ENCODE peak calls at places on chromosomes 2 and 18, in eight cellular contexts. F, K, G, V, W, T, B and I are unnamed samples.

GRCh38 chr2:203798296-203799157 is 69.0 kb upstream of the CTLA4 start:
- DNase-seq in F (no peak), V (no peak), W (no peak), G (no peak), B (no peak), K (no peak), T (no peak), I (no peak)

GRCh38 chr2:144524190-144524957 is 4.5 kb upstream of the ZEB2 start:
- DNase-seq in K (peak; percentile 53), T (peak; percentile 73), V (peak; percentile 78), W (peak; percentile 72), G (no peak), B (no peak), F (no peak), I (peak; percentile 88)

GRCh38 chr2:149827585-149828156 is 240.1 kb upstream of the MMADHC start:
- DNase-seq in K (no peak), T (no peak), G (no peak), F (no peak), B (no peak), V (no peak), W (no peak), I (no peak)

GRCh38 chr2:181762000-181762399 is 81.7 kb upstream of the NEUROD1 start:
- DNase-seq in V (no peak), T (no peak), W (no peak), G (no peak), F (no peak), B (no peak), K (no peak), I (no peak)

GRCh38 chr2:110873056-110873502 is 140.7 kb downstream of the ACOXL start:
- DNase-seq in F (no peak), T (no peak), K (no peak), V (no peak), W (no peak), B (no peak), G (no peak), I (no peak)

GRCh38 chr2:224780096-224780495 is 63.9 kb upstream of the CCDC195 start:
- DNase-seq in T (no peak), G (no peak), F (no peak), B (no peak), W (no peak), V (no peak), K (no peak), I (no peak)

GRCh38 chr2:81650048-81650971 is 1345.8 kb upstream of the LRRTM1 start:
- DNase-seq in W (no peak), K (no peak), F (peak; percentile 28), G (peak; percentile 3), T (no peak), B (no peak), V (no peak), I (no peak)

GRCh38 chr2:168119519-168120141 is 127.8 kb downstream of the STK39 start:
- DNase-seq in W (no peak), F (no peak), B (peak; percentile 58), V (peak; percentile 74), G (no peak), K (no peak), T (no peak), I (peak; percentile 74)

GRCh38 chr2:237059155-237059875 is 26.4 kb upstream of the COPS8 start:
- DNase-seq in K (no peak), B (no peak), T (no peak), G (no peak), V (no peak), F (no peak), W (no peak), I (no peak)

GRCh38 chr2:180524458-180524857 is 455.9 kb upstream of the UBE2E3 start:
- DNase-seq in V (no peak), T (no peak), K (no peak), B (no peak), F (no peak), G (no peak), W (no peak), I (peak; percentile 35)

GRCh38 chr2:63122921-63123320 is 72.3 kb downstream of the OTX1 start:
- DNase-seq in G (no peak), V (no peak), W (no peak), B (no peak), T (no peak), K (no peak), F (peak; percentile 66), I (no peak)

GRCh38 chr2:86275384-86275799 is 62.0 kb downstream of the REEP1 start:
- DNase-seq in V (no peak), B (no peak), T (no peak), W (no peak), G (no peak), K (no peak), F (no peak), I (no peak)

GRCh38 chr2:162072976-162073775 is 839 bp downstream of the DPP4 start:
- DNase-seq in K (peak; percentile 15), W (peak; percentile 31), B (no peak), T (peak; percentile 20), G (no peak), F (no peak), V (peak; percentile 15), I (peak; percentile 19)

GRCh38 chr2:219901155-219901554 is 273.7 kb downstream of the SLC4A3 start:
- DNase-seq in B (no peak), V (no peak), T (no peak), W (no peak), G (no peak), F (no peak), K (no peak), I (no peak)

GRCh38 chr2:36371963-36372391 is 16.4 kb downstream of the CRIM1 start:
- DNase-seq in V (no peak), T (no peak), K (no peak), F (peak; percentile 88), W (no peak), B (peak; percentile 73), G (peak; percentile 18), I (peak; percentile 71)

GRCh38 chr2:230668184-230668938 is 44.3 kb upstream of the CAB39 start:
- DNase-seq in W (peak; percentile 55), K (peak; percentile 55), B (no peak), V (peak; percentile 81), G (peak; percentile 35), T (peak; percentile 44), F (peak; percentile 94), I (peak; percentile 26)

GRCh38 chr2:230711224-230711623 is 1.4 kb upstream of the CAB39 start:
- DNase-seq in G (no peak), K (no peak), F (no peak), V (no peak), B (no peak), T (no peak), W (no peak), I (no peak)

GRCh38 chr2:172745636-172746035 is 10.0 kb downstream of the RAPGEF4 start:
- DNase-seq in K (no peak), F (no peak), G (no peak), W (no peak), V (no peak), T (no peak), B (no peak), I (no peak)

GRCh38 chr2:120262761-120263428 is 10.2 kb downstream of the RALB start:
- DNase-seq in G (no peak), F (peak; percentile 93), T (no peak), W (no peak), B (no peak), K (no peak), V (no peak), I (peak; percentile 40)

GRCh38 chr2:36785179-36785795 is 88.8 kb downstream of the VIT start:
- DNase-seq in K (peak; percentile 38), F (peak; percentile 63), G (peak; percentile 80), B (peak; percentile 65), V (peak; percentile 71), T (peak; percentile 27), W (peak; percentile 54), I (peak; percentile 69)

GRCh38 chr18:69854455-69854854 is 93.2 kb downstream of the CD226 start:
- DNase-seq in B (no peak), F (no peak), K (no peak), T (no peak), V (no peak), W (no peak), G (no peak), I (no peak)
- TF ChIP-seq CTCF in B (no peak), F (no peak), K (no peak), T (no peak), V (no peak), W (no peak), G (no peak), I (no peak)

GRCh38 chr2:20625491-20625919 is 25.4 kb downstream of the HS1BP3 start:
- DNase-seq in T (peak; percentile 14), W (peak; percentile 46), F (no peak), G (no peak), V (no peak), B (no peak), K (no peak), I (no peak)
- H3K4me1 ChIP-seq in T (peaks cover 77% of the 10 kb centered on the region), W (peaks cover 54% of the 10 kb centered on the region), F (no peaks in the 10 kb centered on the region), G (peaks cover 11% of the 10 kb centered on the region), V (peaks cover 10% of the 10 kb centered on the region), B (peaks cover 17% of the 10 kb centered on the region), K (peaks cover 31% of the 10 kb centered on the region), I (peaks cover 8% of the 10 kb centered on the region)

GRCh38 chr2:184598313-184599053 is at the start of gene ZNF804A:
- DNase-seq in B (no peak), K (peak; percentile 30), F (peak; percentile 4), W (peak; percentile 50), V (peak; percentile 68), G (peak; percentile 9), T (peak; percentile 47), I (peak; percentile 81)

GRCh38 chr2:184597996-184598312 is 375 bp upstream of the ZNF804A start:
- DNase-seq in T (no peak), K (peak; percentile 13), B (no peak), F (no peak), G (no peak), W (no peak), V (no peak), I (no peak)

GRCh38 chr2:184597571-184597980 is 753 bp upstream of the ZNF804A start:
- DNase-seq in V (peak; percentile 24), W (no peak), F (peak; percentile 13), G (no peak), B (no peak), K (no peak), T (peak; percentile 10), I (peak; percentile 68)

GRCh38 chr2:184599054-184599874 is 935 bp downstream of the ZNF804A start:
- DNase-seq in T (no peak), F (peak; percentile 7), K (no peak), V (no peak), W (no peak), B (no peak), G (no peak), I (no peak)

DNA sequence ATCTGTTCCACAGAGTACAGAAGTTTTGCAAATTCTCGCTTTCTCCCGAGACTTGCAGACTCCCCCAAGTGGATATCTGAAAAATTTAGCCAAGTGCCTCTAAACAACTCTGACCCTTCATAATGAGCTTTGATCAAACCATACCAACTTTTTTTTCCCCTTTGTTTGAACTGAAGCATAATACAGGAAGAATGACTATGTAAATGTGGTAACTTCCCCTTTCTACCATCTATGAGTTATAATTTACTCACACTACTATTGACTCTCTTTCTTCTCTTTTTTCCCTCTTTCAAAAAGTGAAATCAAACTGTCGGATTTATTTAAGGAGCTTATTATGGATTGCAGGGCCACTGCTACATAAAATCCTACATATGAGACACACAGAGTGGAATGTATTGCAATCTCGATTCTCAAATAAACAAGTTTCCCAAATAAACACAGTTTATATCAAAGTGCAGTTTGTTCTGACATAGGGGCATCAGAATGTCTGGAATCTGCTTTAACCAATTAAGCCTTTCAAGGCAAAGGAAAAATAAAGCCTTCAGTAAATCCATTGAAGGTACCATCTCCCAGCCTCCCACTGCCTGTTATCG is 1.4 kb upstream of the ZNF804A start:
- DNase-seq in B (peak; percentile 59), G (no peak), V (no peak), T (no peak), W (no peak), K (no peak), F (peak; percentile 48), I (peak; percentile 26)
- TF ChIP-seq CTCF in B (no peak), G (no peak), V (peak; percentile 7), T (no peak), W (no peak), K (no peak), F (no peak), I (peak; percentile 26)

GRCh38 chr2:217952409-217952808 is 50.4 kb downstream of the TNS1 start:
- DNase-seq in G (no peak), W (peak; percentile 15), F (no peak), T (no peak), B (no peak), V (no peak), K (no peak), I (no peak)
- H3K4me1 ChIP-seq in G (peaks cover 14% of the 10 kb centered on the region), W (peaks cover 97% of the 10 kb centered on the region), F (no peaks in the 10 kb centered on the region), T (peaks cover 100% of the 10 kb centered on the region), B (peaks cover 21% of the 10 kb centered on the region), V (peaks cover 22% of the 10 kb centered on the region), K (peaks cover 39% of the 10 kb centered on the region), I (peaks cover 3% of the 10 kb centered on the region)